ENCODE peak calls at places on chromosomes 5 and 9, in seven cellular contexts. N is adrenal gland, W is vagina, F is mammary epithelial cell, K is AG09309, T is HFFc6, X is transverse colon. Y is an unnamed sample.

GRCh38 chr5:98872679-98873078 is 56.1 kb downstream of the CHD1 start:
- DNase-seq in N (no peak), F (peak), X (no peak), K (no peak), W (no peak), T (peak), Y (peak)

GRCh38 chr5:167294861-167295685 is 996.4 kb upstream of the WWC1 start:
- DNase-seq in N (no peak), T (peak), K (peak), F (peak), W (no peak), X (peak), Y (peak)

GRCh38 chr5:56467176-56467717 is 234.1 kb upstream of the ANKRD55 start:
- DNase-seq in W (no peak), N (no peak), K (no peak), T (no peak), X (no peak), F (peak), Y (no peak)

GRCh38 chr9:134547161-134548100 is 94.2 kb upstream of the COL5A1 start:
- DNase-seq in T (no peak), K (no peak), N (no peak), X (no peak), F (no peak), W (no peak), Y (no peak)

GRCh38 chr9:96080364-96080763 is 204.9 kb downstream of the ERCC6L2 start:
- DNase-seq in N (no peak), K (no peak), F (peak), X (no peak), T (no peak), W (no peak), Y (peak)

GRCh38 chr9:19201899-19202891 is 28.3 kb upstream of the DENND4C start:
- DNase-seq in N (no peak), T (no peak), X (peak), F (no peak), W (no peak), K (no peak), Y (no peak)

GRCh38 chr5:15082096-15082495 is 210.5 kb upstream of the ANKH start:
- DNase-seq in W (no peak), K (no peak), T (no peak), N (no peak), F (no peak), X (no peak), Y (no peak)

GRCh38 chr5:157506066-157506590 is 46.1 kb downstream of the NIPAL4 start:
- DNase-seq in K (no peak), X (no peak), W (no peak), F (no peak), N (no peak), T (no peak), Y (no peak)

GRCh38 chr9:68844623-68845612 is 139.9 kb downstream of the PIP5K1B start:
- DNase-seq in F (no peak), X (peak), W (no peak), N (no peak), K (no peak), T (no peak), Y (peak)

GRCh38 chr5:82364497-82364896 is 86.3 kb upstream of the RPS23 start:
- DNase-seq in X (no peak), K (no peak), N (no peak), T (peak), F (peak), W (no peak), Y (peak)

GRCh38 chr9:34097865-34098264 is 28.6 kb downstream of the DCAF12 start:
- DNase-seq in X (no peak), K (no peak), W (no peak), T (no peak), N (no peak), F (no peak), Y (no peak)

GRCh38 chr5:172659909-172660628 is 19.0 kb downstream of the NEURL1B start:
- DNase-seq in N (peak), T (peak), F (peak), W (no peak), X (peak), K (peak), Y (no peak)

GRCh38 chr5:140011297-140011802 is 31.7 kb downstream of the NRG2 start:
- DNase-seq in N (no peak), T (no peak), W (no peak), K (no peak), F (peak), X (no peak), Y (peak)

GRCh38 chr5:143513720-143514119 is 110.2 kb upstream of the NR3C1 start:
- DNase-seq in K (no peak), X (no peak), W (no peak), N (no peak), F (no peak), T (no peak), Y (no peak)

GRCh38 chr9:129624947-129625346 is 1.0 kb upstream of the NTMT1 start:
- DNase-seq in N (no peak), F (peak), X (no peak), T (no peak), W (no peak), K (no peak), Y (no peak)

GRCh38 chr5:1347571-1347970 is 2.7 kb upstream of the CLPTM1L start:
- DNase-seq in K (no peak), N (no peak), F (no peak), W (no peak), T (no peak), X (no peak), Y (no peak)

GRCh38 chr9:4298255-4299005 is 1.4 kb downstream of the GLIS3 start:
- DNase-seq in T (peak), W (no peak), X (peak), N (peak), F (peak), K (no peak), Y (no peak)

GRCh38 chr5:167633931-167634341 is 657.5 kb upstream of the WWC1 start:
- DNase-seq in F (peak), T (peak), W (no peak), N (no peak), X (no peak), K (peak), Y (no peak)

GRCh38 chr5:89988998-89989690 is 420.4 kb downstream of the CETN3 start:
- DNase-seq in N (no peak), F (no peak), T (no peak), X (no peak), W (no peak), K (no peak), Y (no peak)

GRCh38 chr5:133801955-133802751 is 166.3 kb downstream of the C5orf15 start:
- DNase-seq in K (no peak), T (peak), W (no peak), F (no peak), X (no peak), N (no peak), Y (no peak)

GRCh38 chr5:135887447-135887864 is 8.2 kb downstream of the IL9 start:
- DNase-seq in W (no peak), N (peak), F (peak), T (peak), K (peak), X (peak), Y (peak)

GRCh38 chr9:27292646-27293045 is 4.3 kb downstream of the EQTN start:
- DNase-seq in F (no peak), T (peak), X (no peak), N (no peak), W (no peak), K (peak), Y (no peak)

GRCh38 chr9:122221223-122221811 is 7.4 kb downstream of the LHX6 start:
- DNase-seq in T (no peak), N (no peak), W (no peak), K (no peak), X (no peak), F (no peak), Y (no peak)

GRCh38 chr5:119313207-119313606 is 42.6 kb upstream of the TNFAIP8 start:
- DNase-seq in W (no peak), T (no peak), X (no peak), N (no peak), K (no peak), F (no peak), Y (no peak)

GRCh38 chr5:145902421-145902820 is 29.6 kb upstream of the GRXCR2 start:
- DNase-seq in X (no peak), F (no peak), T (no peak), N (no peak), K (no peak), W (no peak), Y (no peak)

GRCh38 chr5:126354012-126354856 is 69.0 kb upstream of the GRAMD2B start:
- DNase-seq in X (no peak), K (peak), T (peak), F (peak), W (no peak), N (no peak), Y (peak)

GRCh38 chr9:116153765-116154333 is at the start of gene PAPPA:
- DNase-seq in N (no peak), W (no peak), X (no peak), T (no peak), K (no peak), F (no peak), Y (no peak)

GRCh38 chr5:53253421-53253871 is 143.9 kb upstream of the MOCS2 start:
- DNase-seq in F (peak), N (no peak), T (peak), W (no peak), K (peak), X (no peak), Y (no peak)

GRCh38 chr9:89522261-89522978 is 24.5 kb upstream of the SEMA4D start:
- DNase-seq in W (no peak), N (no peak), T (no peak), K (no peak), F (no peak), X (peak), Y (no peak)

GRCh38 chr5:10216107-10216506 is 33.6 kb downstream of the ATPSCKMT start:
- DNase-seq in X (no peak), T (no peak), K (no peak), W (no peak), F (no peak), N (no peak), Y (no peak)

GRCh38 chr5:144467795-144468194 is 297.1 kb downstream of the KCTD16 start:
- DNase-seq in T (peak), W (no peak), N (no peak), X (peak), K (no peak), F (peak), Y (peak)

GRCh38 chr9:120689860-120690259 is 24.4 kb downstream of the MEGF9 start:
- DNase-seq in W (no peak), X (no peak), F (peak), N (no peak), T (no peak), K (no peak), Y (no peak)

GRCh38 chr5:81530919-81531318 is 137.0 kb upstream of the ACOT12 start:
- DNase-seq in F (peak), W (no peak), X (no peak), T (no peak), K (no peak), N (no peak), Y (no peak)

GRCh38 chr9:114592356-114592755 is 4.8 kb downstream of the ATP6V1G1 start:
- DNase-seq in X (peak), K (no peak), N (no peak), F (peak), W (no peak), T (peak), Y (no peak)

GRCh38 chr9:92295827-92296258 is 2.3 kb upstream of the IARS1 start:
- DNase-seq in W (no peak), N (no peak), K (no peak), F (no peak), X (no peak), T (no peak), Y (no peak)

GRCh38 chr5:56313596-56313995 is 80.5 kb upstream of the ANKRD55 start:
- DNase-seq in W (no peak), X (no peak), F (peak), T (no peak), K (no peak), N (no peak), Y (no peak)

GRCh38 chr9:20624201-20625002 is 2.1 kb upstream of the MLLT3 start:
- DNase-seq in F (peak), W (no peak), X (peak), N (peak), T (peak), K (no peak), Y (peak)

GRCh38 chr9:68704804-68705635 is at the start of gene PIP5K1B:
- DNase-seq in X (peak), F (peak), T (peak), K (no peak), W (no peak), N (peak), Y (peak)

GRCh38 chr5:160369990-160370712 is at the start of gene C1QTNF2:
- DNase-seq in X (peak), F (peak), W (no peak), T (peak), K (no peak), N (no peak), Y (peak)

GRCh38 chr9:124410321-124410913 is 4.8 kb downstream of the PSMB7 start:
- DNase-seq in F (no peak), T (no peak), W (no peak), K (no peak), X (no peak), N (no peak), Y (no peak)
- TF ChIP-seq CTCF in F (peak), T (peak), W (no peak), K (peak), X (peak), N (no peak), Y (peak)

DNA sequence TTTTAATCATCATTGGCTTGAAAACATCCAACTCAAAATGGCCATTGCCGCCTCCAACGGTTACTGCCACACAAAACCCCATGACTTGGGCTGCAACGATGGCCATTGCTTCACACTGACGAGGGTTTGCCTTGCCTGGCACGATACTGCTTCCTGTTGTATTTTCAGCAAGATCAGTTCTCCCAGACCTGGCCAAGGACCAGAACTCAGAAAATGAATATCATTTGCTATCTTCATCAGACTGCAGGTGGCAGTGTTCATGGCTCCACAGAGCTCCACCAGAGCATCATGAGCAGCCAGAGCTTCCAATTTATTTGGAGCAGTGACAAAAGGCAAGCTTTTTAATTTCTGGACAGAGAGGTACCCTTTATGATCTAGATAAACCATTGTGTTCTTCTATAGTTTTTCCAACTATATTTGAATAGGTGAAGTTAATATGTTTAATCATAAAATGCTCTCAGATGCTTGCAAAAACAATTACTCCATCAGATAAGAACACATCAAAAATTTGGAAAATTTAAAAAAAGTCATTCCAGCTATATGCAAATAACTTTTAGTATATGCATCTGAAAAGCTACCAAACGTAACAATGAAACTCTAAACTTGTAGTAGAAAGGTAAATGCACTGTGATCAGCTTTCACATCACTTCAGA is 10.4 kb downstream of the AMACR start:
- DNase-seq in F (peak), K (peak), T (peak), N (peak), W (no peak), X (peak), Y (peak)
- TF ChIP-seq CTCF in F (peak), K (peak), T (peak), N (peak), W (peak), X (peak), Y (peak)

DNA sequence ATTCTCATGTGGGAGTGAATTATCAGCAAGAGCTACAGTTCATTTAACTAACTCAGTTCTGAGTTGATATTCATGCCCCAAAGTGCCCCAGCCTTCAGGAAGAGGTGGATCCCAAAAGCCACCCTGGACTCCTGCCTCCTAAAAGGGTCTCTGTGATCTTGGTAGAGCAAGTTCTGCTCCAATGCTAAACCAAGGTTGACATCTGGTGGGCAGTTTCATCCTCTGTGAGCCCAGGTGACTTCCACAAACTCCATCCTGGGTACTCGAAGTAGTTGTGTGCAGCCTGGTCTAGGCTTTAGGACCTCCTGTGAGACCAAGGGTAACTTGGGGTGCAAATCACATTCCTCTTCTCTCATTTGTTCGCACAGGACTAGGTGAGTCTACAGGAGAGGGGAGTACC is 816.8 kb downstream of the MTRR start:
- DNase-seq in K (no peak), W (no peak), N (no peak), F (no peak), X (no peak), T (no peak), Y (no peak)
- TF ChIP-seq CTCF in K (no peak), W (no peak), N (no peak), F (no peak), X (no peak), T (no peak), Y (no peak)

GRCh38 chr9:99848447-99848846 is 26.8 kb downstream of the NR4A3 start:
- DNase-seq in T (no peak), K (no peak), N (no peak), F (no peak), X (no peak), W (no peak), Y (no peak)

GRCh38 chr9:99840061-99840460 is 18.4 kb downstream of the NR4A3 start:
- DNase-seq in W (no peak), T (no peak), X (no peak), F (no peak), K (no peak), N (no peak), Y (no peak)

DNA sequence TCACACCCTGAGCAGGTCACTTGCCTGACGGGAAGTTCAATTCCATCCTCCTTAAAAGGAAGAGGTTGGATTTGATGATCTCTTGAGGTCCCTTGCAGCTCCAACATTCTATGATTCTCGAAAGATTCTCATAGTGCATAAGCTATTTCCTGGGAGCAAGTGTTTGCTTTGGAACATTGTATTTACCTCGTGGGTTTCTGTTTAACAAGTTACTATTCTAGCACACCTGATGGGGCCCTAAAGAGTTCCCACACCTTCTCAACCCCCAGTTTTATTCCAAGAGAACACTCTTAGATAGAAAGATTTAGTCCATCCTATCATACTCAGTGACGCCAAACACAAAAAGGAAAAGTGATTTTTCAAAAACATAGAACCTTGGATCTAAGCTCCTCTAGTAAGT is 23.4 kb downstream of the NR4A3 start:
- DNase-seq in T (no peak), W (no peak), X (no peak), K (no peak), N (no peak), F (no peak), Y (no peak)
- TF ChIP-seq CTCF in T (no peak), W (no peak), X (no peak), K (no peak), N (no peak), F (no peak), Y (no peak)

DNA sequence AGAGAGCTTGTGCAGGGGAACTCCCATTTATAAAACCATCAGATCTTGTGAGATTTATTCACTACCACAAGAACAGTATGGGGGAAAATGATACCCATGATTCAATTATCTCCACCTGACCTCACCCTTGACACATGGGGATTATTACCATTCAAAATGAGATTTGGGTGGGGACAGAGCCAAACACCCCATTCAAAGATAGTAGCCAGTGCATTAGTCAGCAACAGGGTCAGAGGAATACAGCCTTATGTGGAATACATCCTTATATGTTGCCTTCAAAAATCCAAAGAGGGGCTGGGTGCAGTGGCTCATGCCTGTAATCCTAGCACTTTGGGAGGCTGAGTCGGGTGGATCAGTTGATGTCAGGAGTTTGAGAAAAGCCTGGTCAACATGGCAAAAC is 563.2 kb downstream of the CCDC171 start:
- DNase-seq in X (no peak), W (no peak), N (no peak), K (no peak), F (no peak), T (no peak), Y (no peak)
- TF ChIP-seq CTCF in X (no peak), W (no peak), N (no peak), K (no peak), F (no peak), T (no peak), Y (no peak)

Y was measured in Calu3.